ENCODE peak calls at places on chromosomes 5 and 9, in five cellular contexts. B is ovary, C is PC-3, V is pancreas, R is fibroblast of lung. H is an unnamed sample.

GRCh38 chr5:172714491-172715420 is 56.2 kb downstream of the DUSP1 start:
- DNase-seq in C (peak), B (peak), R (peak), V (peak), H (peak)

GRCh38 chr9:22469928-22470544 is 23.4 kb downstream of the DMRTA1 start:
- DNase-seq in B (no peak), R (peak), C (peak), V (no peak), H (peak)

GRCh38 chr5:136084698-136085097 is 47.9 kb upstream of the SMAD5 start:
- DNase-seq in C (no peak), R (no peak), V (peak), B (no peak), H (no peak)

GRCh38 chr5:54638090-54638489 is 120.5 kb downstream of the SNX18 start:
- DNase-seq in R (no peak), V (no peak), B (no peak), C (no peak), H (no peak)

GRCh38 chr9:134661791-134662142 is 20.2 kb downstream of the COL5A1 start:
- DNase-seq in R (no peak), C (no peak), B (peak), V (no peak), H (no peak)

GRCh38 chr5:109681763-109682162 is 8.0 kb upstream of the MAN2A1 start:
- DNase-seq in R (no peak), V (no peak), C (peak), B (no peak), H (no peak)

GRCh38 chr5:71922584-71923106 is 184.6 kb upstream of the MAP1B start:
- DNase-seq in V (no peak), R (no peak), B (no peak), C (peak), H (peak)

GRCh38 chr9:89871871-89872331 is 267.1 kb downstream of the GADD45G start:
- DNase-seq in V (no peak), C (no peak), B (no peak), R (no peak), H (no peak)

GRCh38 chr5:148482697-148483462 is 99.1 kb downstream of the FBXO38 start:
- DNase-seq in B (no peak), R (peak), C (peak), V (peak), H (peak)

GRCh38 chr9:89864257-89864656 is 259.4 kb downstream of the GADD45G start:
- DNase-seq in B (no peak), V (no peak), R (no peak), C (no peak), H (no peak)

GRCh38 chr5:39367711-39368110 is 3.4 kb upstream of the C9 start:
- DNase-seq in C (no peak), B (no peak), R (no peak), V (no peak), H (no peak)

GRCh38 chr9:136837146-136837855 is 5.0 kb upstream of the AJM1 start:
- DNase-seq in B (no peak), R (no peak), C (no peak), V (peak), H (no peak)

GRCh38 chr5:88674262-88675158 is 208.5 kb downstream of the MEF2C start:
- DNase-seq in B (no peak), R (no peak), C (no peak), V (no peak), H (no peak)

GRCh38 chr9:113807173-113808061 is 68.7 kb upstream of the ZNF618 start:
- DNase-seq in V (peak), C (peak), R (peak), B (peak), H (peak)

GRCh38 chr5:1959911-1960581 is 77.3 kb upstream of the IRX4 start:
- DNase-seq in V (no peak), R (no peak), C (no peak), B (no peak), H (no peak)

GRCh38 chr9:114745879-114746550 is 59.8 kb downstream of the TNFSF15 start:
- DNase-seq in B (no peak), R (no peak), V (no peak), C (no peak), H (no peak)

GRCh38 chr5:102453716-102454115 is 45.1 kb downstream of the SLCO6A1 start:
- DNase-seq in R (no peak), B (no peak), C (no peak), V (no peak), H (peak)
- H3K4me3 ChIP-seq in R (no peak), B (no peak), C (peak), V (no peak), H (no peak)

DNA sequence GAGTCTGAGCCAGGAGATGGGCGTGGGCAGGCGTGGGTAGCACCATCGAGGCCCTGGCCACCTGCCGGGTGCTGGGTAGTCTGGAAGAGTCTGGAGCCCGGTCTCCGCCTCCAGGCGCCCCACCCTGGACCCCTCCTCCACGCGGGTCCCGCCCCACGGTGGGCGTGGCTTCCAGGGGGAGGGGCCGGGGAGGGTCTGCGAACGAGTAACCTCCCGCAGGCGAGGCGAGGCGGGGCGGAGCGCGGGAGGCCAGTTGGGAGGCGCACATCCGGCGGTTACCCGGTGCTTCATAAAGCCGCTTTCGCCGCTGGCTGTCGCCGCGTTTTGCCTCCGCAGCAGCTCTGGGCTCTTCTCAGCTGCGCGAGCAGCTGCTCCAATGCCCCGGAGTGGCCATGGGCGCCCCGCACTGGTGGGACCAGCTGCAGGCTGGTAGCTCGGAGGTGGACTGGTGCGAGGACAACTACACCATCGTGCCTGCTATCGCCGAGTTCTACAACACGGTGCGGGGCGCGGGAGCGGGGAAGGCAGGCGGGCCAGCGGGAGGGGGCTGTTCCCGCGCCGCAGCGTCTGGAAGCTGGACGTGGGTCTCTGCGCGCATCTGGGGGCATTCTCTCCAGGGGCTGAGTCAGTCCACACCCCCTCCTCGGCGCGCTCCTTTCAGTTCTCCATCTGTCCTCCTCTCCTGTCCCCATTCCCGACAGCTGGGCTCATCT is at the start of gene ACER2:
- DNase-seq in R (peak), V (peak), B (peak), C (peak), H (peak)
- TF ChIP-seq CTCF in R (no peak), V (no peak), B (no peak), C (no peak), H (peak)

GRCh38 chr5:75054110-75054930 is 2.0 kb upstream of the GCNT4 start:
- DNase-seq in R (peak), B (no peak), C (no peak), V (peak), H (peak)
- H3K4me3 ChIP-seq in R (peak), B (peak), C (peak), V (peak), H (peak)

GRCh38 chr5:4295663-4296339 is 700.2 kb downstream of the IRX1 start:
- DNase-seq in B (no peak), R (no peak), C (no peak), V (no peak), H (no peak)
- TF ChIP-seq CTCF in B (no peak), R (no peak), C (no peak), V (no peak), H (no peak)

DNA sequence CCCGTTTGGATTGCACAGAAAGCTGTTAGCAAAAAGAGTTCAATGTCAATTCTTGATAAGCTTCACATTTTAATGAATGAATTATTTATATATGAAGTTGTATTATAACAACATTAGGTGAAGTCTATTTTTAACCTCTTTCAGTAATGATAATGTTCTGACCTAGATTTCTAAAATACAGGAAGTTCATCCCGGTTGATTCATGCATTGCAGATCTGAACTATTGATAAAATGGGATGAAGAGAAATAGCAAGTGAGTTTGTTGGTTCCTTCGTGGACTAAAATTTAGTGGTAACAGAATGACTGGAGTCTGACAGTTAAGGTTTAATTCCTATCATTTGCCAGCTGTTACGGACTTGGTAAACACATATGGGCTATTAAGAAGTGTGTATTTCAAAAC is 180.5 kb downstream of the PCSK1 start:
- DNase-seq in R (no peak), B (no peak), V (no peak), C (peak), H (no peak)
- H3K4me3 ChIP-seq in R (no peak), B (no peak), V (no peak), C (no peak), H (no peak)

DNA sequence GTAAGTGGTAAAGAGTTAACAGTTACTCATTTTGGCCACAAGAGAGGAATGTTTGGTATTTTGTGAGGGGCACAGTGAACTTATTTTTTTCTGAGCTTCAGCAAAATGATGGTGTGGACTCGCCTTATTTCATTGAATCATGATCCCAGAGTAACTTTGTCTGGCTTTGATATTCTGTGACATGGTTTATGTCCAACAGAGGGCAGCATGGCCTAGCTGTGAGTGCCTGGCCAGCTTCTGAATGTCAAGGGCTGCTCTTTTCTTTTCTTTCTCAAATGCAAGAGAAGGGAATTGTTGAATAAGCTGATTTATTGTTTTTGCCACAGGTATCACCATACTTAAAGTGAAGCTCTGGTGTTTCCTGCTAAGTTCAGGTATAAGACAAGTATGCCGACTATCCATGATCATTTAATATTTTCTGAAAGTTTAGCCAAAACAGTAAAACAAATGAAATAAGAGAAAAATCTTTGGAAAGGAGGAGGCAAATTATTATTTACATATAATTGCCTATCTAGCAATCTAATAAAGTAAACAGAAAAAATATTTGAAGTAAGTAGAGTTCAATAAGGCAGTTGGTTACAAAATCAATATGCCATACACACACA is 31.7 kb downstream of the MRPL22 start:
- DNase-seq in C (peak), B (peak), V (no peak), R (peak), H (peak)
- TF ChIP-seq CTCF in C (peak), B (peak), V (peak), R (peak), H (peak)

GRCh38 chr5:55851675-55851979 is 470 bp downstream of the IL31RA start:
- DNase-seq in C (peak), V (no peak), B (no peak), R (no peak), H (no peak)
- H3K4me3 ChIP-seq in C (peak), V (no peak), B (no peak), R (peak), H (peak)